ENCODE peak calls at places on chromosomes 1 and 21, in eight cellular contexts. O, Y, U, D, Z, V, J and N are unnamed samples.

GRCh38 chr1:167122121-167122480 is 28.2 kb downstream of the STYXL2 start:
- DNase-seq in D (no peak), Y (no peak), V (no peak), U (no peak), J (no peak), O (no peak), Z (no peak), N (no peak)

GRCh38 chr1:16900771-16901170 is 5.0 kb downstream of the RNU1-2 start:
- DNase-seq in Y (no peak), U (peak; percentile 54), O (no peak), V (no peak), D (no peak), Z (no peak), J (no peak), N (no peak)

GRCh38 chr1:174989540-174990181 is 10.1 kb upstream of the CACYBP start:
- DNase-seq in D (no peak), U (no peak), Y (no peak), J (no peak), V (no peak), Z (no peak), O (no peak), N (peak; percentile 14)

GRCh38 chr21:33451634-33452071 is 28.1 kb downstream of the TMEM50B start:
- DNase-seq in O (peak; percentile 4), U (no peak), V (no peak), Y (no peak), J (no peak), Z (no peak), D (no peak), N (no peak)

GRCh38 chr1:113670650-113671049 is 88.6 kb downstream of the PHTF1 start:
- DNase-seq in V (no peak), J (no peak), Y (no peak), U (no peak), O (no peak), Z (no peak), D (no peak), N (no peak)

GRCh38 chr1:185741551-185741950 is 7.4 kb downstream of the HMCN1 start:
- DNase-seq in U (no peak), J (no peak), Y (no peak), D (no peak), V (no peak), Z (no peak), O (no peak), N (no peak)

GRCh38 chr21:29961291-29962027 is 21.7 kb upstream of the GRIK1 start:
- DNase-seq in Y (no peak), V (no peak), D (peak; percentile 15), J (no peak), Z (no peak), U (no peak), O (no peak), N (no peak)

GRCh38 chr21:45327458-45328197 is 39.9 kb upstream of the POFUT2 start:
- DNase-seq in V (no peak), Z (no peak), O (no peak), J (peak; percentile 46), D (no peak), Y (no peak), U (no peak), N (no peak)

GRCh38 chr1:37478890-37479254 is 4.5 kb downstream of the ZC3H12A start:
- DNase-seq in Z (peak; percentile 39), Y (no peak), O (peak; percentile 82), J (no peak), U (no peak), V (no peak), D (no peak), N (no peak)

GRCh38 chr1:175530167-175530566 is 213.2 kb downstream of the TNR start:
- DNase-seq in V (no peak), O (no peak), U (peak; percentile 65), Z (no peak), J (no peak), Y (no peak), D (no peak), N (no peak)

GRCh38 chr1:36183309-36183856 is 27.4 kb downstream of the MAP7D1 start:
- DNase-seq in Y (no peak), V (no peak), U (no peak), O (no peak), Z (no peak), D (no peak), J (no peak), N (no peak)

GRCh38 chr1:115319706-115320105 is 18.3 kb downstream of the NGF start:
- DNase-seq in Y (no peak), J (no peak), Z (no peak), D (no peak), O (no peak), U (no peak), V (no peak), N (no peak)

GRCh38 chr1:153533689-153534201 is 2.0 kb downstream of the S100A6 start:
- DNase-seq in Z (peak; percentile 15), O (no peak), J (no peak), Y (no peak), D (no peak), U (no peak), V (no peak), N (no peak)

GRCh38 chr1:233440952-233441401 is 113.5 kb downstream of the MAP3K21 start:
- DNase-seq in O (no peak), Y (no peak), Z (no peak), U (peak; percentile 90), D (no peak), V (no peak), J (no peak), N (peak; percentile 60)

GRCh38 chr1:93666613-93667384 is 14.8 kb downstream of the BCAR3 start:
- DNase-seq in V (no peak), Z (no peak), D (no peak), O (no peak), J (no peak), Y (no peak), U (peak; percentile 79), N (no peak)

GRCh38 chr1:210915890-210916507 is 217.9 kb downstream of the KCNH1 start:
- DNase-seq in D (no peak), J (no peak), Z (no peak), V (no peak), U (no peak), O (no peak), Y (no peak), N (no peak)

GRCh38 chr1:227576152-227576551 is 12.8 kb downstream of the ZNF678 start:
- DNase-seq in D (no peak), Y (no peak), V (no peak), Z (no peak), J (no peak), U (no peak), O (no peak), N (no peak)

GRCh38 chr1:48246727-48247126 is 24.2 kb downstream of the SLC5A9 start:
- DNase-seq in Y (no peak), O (no peak), Z (no peak), D (peak; percentile 52), J (peak; percentile 77), V (no peak), U (no peak), N (peak; percentile 19)

GRCh38 chr1:36750706-36751105 is 268.0 kb upstream of the CSF3R start:
- DNase-seq in U (peak; percentile 24), D (no peak), Y (no peak), V (no peak), O (no peak), J (no peak), Z (no peak), N (no peak)

GRCh38 chr1:221716713-221717490 is 25.0 kb downstream of the DUSP10 start:
- DNase-seq in O (no peak), U (peak; percentile 27), V (no peak), Z (no peak), D (no peak), Y (no peak), J (no peak), N (no peak)

GRCh38 chr1:175904808-175905207 is 161.4 kb upstream of the TNR start:
- DNase-seq in U (peak; percentile 32), V (no peak), O (peak; percentile 24), D (no peak), Z (no peak), J (no peak), Y (no peak), N (no peak)

GRCh38 chr1:205926213-205926612 is 17.0 kb downstream of the SLC26A9 start:
- DNase-seq in Z (no peak), D (no peak), O (no peak), V (no peak), U (no peak), J (no peak), Y (no peak), N (peak; percentile 25)

GRCh38 chr1:175839678-175840669 is 96.6 kb upstream of the TNR start:
- DNase-seq in Y (no peak), O (no peak), J (no peak), Z (no peak), D (no peak), V (no peak), U (no peak), N (no peak)

GRCh38 chr1:76868154-76868882 is 1.0 kb downstream of the ST6GALNAC5 start:
- DNase-seq in V (no peak), D (peak; percentile 13), J (peak; percentile 47), O (peak; percentile 62), Z (no peak), U (peak; percentile 81), Y (peak; percentile 45), N (no peak)

GRCh38 chr1:218294531-218294930 is 9.4 kb downstream of the RRP15 start:
- DNase-seq in Z (no peak), U (no peak), J (no peak), D (no peak), V (no peak), O (no peak), Y (no peak), N (no peak)

GRCh38 chr1:33824321-33824720 is 39.6 kb upstream of the HMGB4 start:
- DNase-seq in D (no peak), J (no peak), V (no peak), Z (no peak), U (no peak), O (no peak), Y (no peak), N (no peak)

GRCh38 chr1:180385144-180385543 is 117.2 kb downstream of the ACBD6 start:
- DNase-seq in Y (no peak), D (no peak), U (no peak), O (no peak), V (no peak), Z (no peak), J (no peak), N (no peak)

GRCh38 chr1:101520302-101520701 is 283.5 kb downstream of the S1PR1 start:
- DNase-seq in Z (no peak), V (no peak), J (no peak), U (peak; percentile 47), D (no peak), O (no peak), Y (no peak), N (peak; percentile 48)

GRCh38 chr1:53575141-53575947 is 116.1 kb downstream of the DMRTB1 start:
- DNase-seq in J (no peak), O (no peak), Y (no peak), D (no peak), V (no peak), U (no peak), Z (no peak), N (no peak)

GRCh38 chr1:27049607-27050006 is 37.0 kb upstream of the TENT5B start:
- DNase-seq in U (peak; percentile 71), O (no peak), Z (no peak), Y (no peak), J (no peak), D (no peak), V (no peak), N (no peak)

GRCh38 chr1:23930861-23931471 is 17.8 kb upstream of the CNR2 start:
- DNase-seq in J (peak; percentile 67), V (no peak), D (no peak), O (no peak), Y (no peak), U (no peak), Z (no peak), N (no peak)

GRCh38 chr1:40844887-40845878 is 17.0 kb downstream of the CITED4 start:
- DNase-seq in J (no peak), O (no peak), Y (no peak), U (no peak), D (no peak), V (no peak), Z (no peak), N (no peak)

GRCh38 chr1:167128261-167129227 is 34.7 kb downstream of the STYXL2 start:
- DNase-seq in U (no peak), D (no peak), Y (no peak), V (no peak), J (no peak), Z (no peak), O (no peak), N (no peak)

GRCh38 chr21:26840912-26841311 is 4.3 kb downstream of the ADAMTS1 start:
- DNase-seq in D (peak; percentile 46), O (no peak), Y (no peak), U (no peak), J (no peak), V (no peak), Z (no peak), N (no peak)